ENCODE peak calls at places on chromosomes 2 and 18, in ten cellular contexts. One of them, this sample, is unnamed.

GRCh38 chr2:224162122-224162521 is 123.0 kb upstream of the SERPINE2 start:
- DNase-seq in NCI-H748 treated with DMSO at 0.1 percent for 48 hours: no peak
- DNase-seq in Caki2: no peak
- DNase-seq in head of caudate nucleus: no peak
- DNase-seq in neural crest cell: no peak
- DNase-seq in upper lobe of right lung: no peak
- DNase-seq in hepatic stellate cell: peak
- DNase-seq in foreskin melanocyte: no peak
- DNase-seq in stimulated activated CD8-positive, alpha-beta memory T cell treated with anti-CD3 and anti-CD28 coated beads, Interleukin-15, amount 100 ng/mL, for 4 hours: no peak
- DNase-seq in NCI-H82: no peak
- DNase-seq in this sample: no peak

GRCh38 chr2:240478346-240479110 is 43.1 kb downstream of the GPC1 start:
- DNase-seq in NCI-H748 treated with DMSO at 0.1 percent for 48 hours: no peak
- DNase-seq in Caki2: no peak
- DNase-seq in head of caudate nucleus: no peak
- DNase-seq in neural crest cell: no peak
- DNase-seq in upper lobe of right lung: peak
- DNase-seq in hepatic stellate cell: no peak
- DNase-seq in foreskin melanocyte: no peak
- DNase-seq in stimulated activated CD8-positive, alpha-beta memory T cell treated with anti-CD3 and anti-CD28 coated beads, Interleukin-15, amount 100 ng/mL, for 4 hours: no peak
- DNase-seq in NCI-H82: no peak
- DNase-seq in this sample: no peak

GRCh38 chr2:228273159-228273558 is 91.7 kb upstream of the SPHKAP start:
- DNase-seq in NCI-H748 treated with DMSO at 0.1 percent for 48 hours: no peak
- DNase-seq in Caki2: no peak
- DNase-seq in head of caudate nucleus: no peak
- DNase-seq in neural crest cell: no peak
- DNase-seq in upper lobe of right lung: no peak
- DNase-seq in hepatic stellate cell: no peak
- DNase-seq in foreskin melanocyte: no peak
- DNase-seq in stimulated activated CD8-positive, alpha-beta memory T cell treated with anti-CD3 and anti-CD28 coated beads, Interleukin-15, amount 100 ng/mL, for 4 hours: no peak
- DNase-seq in NCI-H82: no peak
- DNase-seq in this sample: no peak

GRCh38 chr2:16226942-16227664 is 286.8 kb downstream of the MYCN start:
- DNase-seq in NCI-H748 treated with DMSO at 0.1 percent for 48 hours: no peak
- DNase-seq in Caki2: no peak
- DNase-seq in head of caudate nucleus: peak
- DNase-seq in neural crest cell: no peak
- DNase-seq in upper lobe of right lung: peak
- DNase-seq in hepatic stellate cell: no peak
- DNase-seq in foreskin melanocyte: no peak
- DNase-seq in stimulated activated CD8-positive, alpha-beta memory T cell treated with anti-CD3 and anti-CD28 coated beads, Interleukin-15, amount 100 ng/mL, for 4 hours: no peak
- DNase-seq in NCI-H82: peak
- DNase-seq in this sample: no peak

GRCh38 chr2:172246649-172247048 is 143.9 kb upstream of the DLX2 start:
- DNase-seq in NCI-H748 treated with DMSO at 0.1 percent for 48 hours: no peak
- DNase-seq in Caki2: peak
- DNase-seq in head of caudate nucleus: no peak
- DNase-seq in neural crest cell: no peak
- DNase-seq in upper lobe of right lung: no peak
- DNase-seq in hepatic stellate cell: no peak
- DNase-seq in foreskin melanocyte: no peak
- DNase-seq in stimulated activated CD8-positive, alpha-beta memory T cell treated with anti-CD3 and anti-CD28 coated beads, Interleukin-15, amount 100 ng/mL, for 4 hours: no peak
- DNase-seq in NCI-H82: peak
- DNase-seq in this sample: peak

GRCh38 chr2:202158796-202159195 is 79.6 kb downstream of the SUMO1 start:
- DNase-seq in NCI-H748 treated with DMSO at 0.1 percent for 48 hours: peak
- DNase-seq in Caki2: no peak
- DNase-seq in head of caudate nucleus: no peak
- DNase-seq in neural crest cell: no peak
- DNase-seq in upper lobe of right lung: no peak
- DNase-seq in hepatic stellate cell: no peak
- DNase-seq in foreskin melanocyte: no peak
- DNase-seq in stimulated activated CD8-positive, alpha-beta memory T cell treated with anti-CD3 and anti-CD28 coated beads, Interleukin-15, amount 100 ng/mL, for 4 hours: no peak
- DNase-seq in NCI-H82: peak
- DNase-seq in this sample: peak

GRCh38 chr2:120847700-120848321 is 112.1 kb downstream of the GLI2 start:
- DNase-seq in NCI-H748 treated with DMSO at 0.1 percent for 48 hours: peak
- DNase-seq in Caki2: no peak
- DNase-seq in head of caudate nucleus: peak
- DNase-seq in neural crest cell: no peak
- DNase-seq in upper lobe of right lung: peak
- DNase-seq in hepatic stellate cell: no peak
- DNase-seq in foreskin melanocyte: no peak
- DNase-seq in stimulated activated CD8-positive, alpha-beta memory T cell treated with anti-CD3 and anti-CD28 coated beads, Interleukin-15, amount 100 ng/mL, for 4 hours: no peak
- DNase-seq in NCI-H82: peak
- DNase-seq in this sample: no peak

GRCh38 chr18:26480897-26481795 is 67.2 kb downstream of the KCTD1 start:
- DNase-seq in NCI-H748 treated with DMSO at 0.1 percent for 48 hours: no peak
- DNase-seq in Caki2: peak
- DNase-seq in head of caudate nucleus: no peak
- DNase-seq in neural crest cell: no peak
- DNase-seq in upper lobe of right lung: no peak
- DNase-seq in hepatic stellate cell: peak
- DNase-seq in foreskin melanocyte: peak
- DNase-seq in stimulated activated CD8-positive, alpha-beta memory T cell treated with anti-CD3 and anti-CD28 coated beads, Interleukin-15, amount 100 ng/mL, for 4 hours: no peak
- DNase-seq in NCI-H82: no peak
- DNase-seq in this sample: peak

GRCh38 chr2:70904371-70905216 is 31.1 kb upstream of the ATP6V1B1 start:
- DNase-seq in NCI-H748 treated with DMSO at 0.1 percent for 48 hours: no peak
- DNase-seq in Caki2: no peak
- DNase-seq in head of caudate nucleus: no peak
- DNase-seq in neural crest cell: no peak
- DNase-seq in upper lobe of right lung: no peak
- DNase-seq in hepatic stellate cell: no peak
- DNase-seq in foreskin melanocyte: no peak
- DNase-seq in stimulated activated CD8-positive, alpha-beta memory T cell treated with anti-CD3 and anti-CD28 coated beads, Interleukin-15, amount 100 ng/mL, for 4 hours: no peak
- DNase-seq in NCI-H82: no peak
- DNase-seq in this sample: no peak

GRCh38 chr2:8543412-8544167 is 138.3 kb upstream of the ID2 start:
- DNase-seq in NCI-H748 treated with DMSO at 0.1 percent for 48 hours: no peak
- DNase-seq in Caki2: no peak
- DNase-seq in head of caudate nucleus: no peak
- DNase-seq in neural crest cell: no peak
- DNase-seq in upper lobe of right lung: peak
- DNase-seq in hepatic stellate cell: peak
- DNase-seq in foreskin melanocyte: peak
- DNase-seq in stimulated activated CD8-positive, alpha-beta memory T cell treated with anti-CD3 and anti-CD28 coated beads, Interleukin-15, amount 100 ng/mL, for 4 hours: no peak
- DNase-seq in NCI-H82: no peak
- DNase-seq in this sample: peak

GRCh38 chr2:109435866-109436634 is 177.7 kb downstream of the SEPTIN10 start:
- DNase-seq in NCI-H748 treated with DMSO at 0.1 percent for 48 hours: no peak
- DNase-seq in Caki2: no peak
- DNase-seq in head of caudate nucleus: no peak
- DNase-seq in neural crest cell: no peak
- DNase-seq in upper lobe of right lung: peak
- DNase-seq in hepatic stellate cell: peak
- DNase-seq in foreskin melanocyte: peak
- DNase-seq in stimulated activated CD8-positive, alpha-beta memory T cell treated with anti-CD3 and anti-CD28 coated beads, Interleukin-15, amount 100 ng/mL, for 4 hours: no peak
- DNase-seq in NCI-H82: no peak
- DNase-seq in this sample: no peak

GRCh38 chr2:119841550-119841949 is 81.8 kb downstream of the PTPN4 start:
- DNase-seq in NCI-H748 treated with DMSO at 0.1 percent for 48 hours: no peak
- DNase-seq in Caki2: no peak
- DNase-seq in head of caudate nucleus: no peak
- DNase-seq in neural crest cell: no peak
- DNase-seq in upper lobe of right lung: no peak
- DNase-seq in hepatic stellate cell: no peak
- DNase-seq in foreskin melanocyte: no peak
- DNase-seq in stimulated activated CD8-positive, alpha-beta memory T cell treated with anti-CD3 and anti-CD28 coated beads, Interleukin-15, amount 100 ng/mL, for 4 hours: no peak
- DNase-seq in NCI-H82: no peak
- DNase-seq in this sample: no peak

GRCh38 chr2:220708366-220708765 is 863.7 kb downstream of the EPHA4 start:
- DNase-seq in NCI-H748 treated with DMSO at 0.1 percent for 48 hours: no peak
- DNase-seq in Caki2: no peak
- DNase-seq in head of caudate nucleus: no peak
- DNase-seq in neural crest cell: no peak
- DNase-seq in upper lobe of right lung: no peak
- DNase-seq in hepatic stellate cell: peak
- DNase-seq in foreskin melanocyte: no peak
- DNase-seq in stimulated activated CD8-positive, alpha-beta memory T cell treated with anti-CD3 and anti-CD28 coated beads, Interleukin-15, amount 100 ng/mL, for 4 hours: no peak
- DNase-seq in NCI-H82: no peak
- DNase-seq in this sample: no peak

GRCh38 chr2:239942090-239942489 is 83.1 kb downstream of the NDUFA10 start:
- DNase-seq in NCI-H748 treated with DMSO at 0.1 percent for 48 hours: no peak
- DNase-seq in Caki2: no peak
- DNase-seq in head of caudate nucleus: no peak
- DNase-seq in neural crest cell: no peak
- DNase-seq in upper lobe of right lung: peak
- DNase-seq in hepatic stellate cell: no peak
- DNase-seq in foreskin melanocyte: no peak
- DNase-seq in stimulated activated CD8-positive, alpha-beta memory T cell treated with anti-CD3 and anti-CD28 coated beads, Interleukin-15, amount 100 ng/mL, for 4 hours: no peak
- DNase-seq in NCI-H82: no peak
- DNase-seq in this sample: no peak

GRCh38 chr2:23689131-23689700 is 237.7 kb downstream of the ATAD2B start:
- DNase-seq in NCI-H748 treated with DMSO at 0.1 percent for 48 hours: no peak
- DNase-seq in Caki2: no peak
- DNase-seq in head of caudate nucleus: no peak
- DNase-seq in neural crest cell: no peak
- DNase-seq in upper lobe of right lung: no peak
- DNase-seq in hepatic stellate cell: no peak
- DNase-seq in foreskin melanocyte: no peak
- DNase-seq in stimulated activated CD8-positive, alpha-beta memory T cell treated with anti-CD3 and anti-CD28 coated beads, Interleukin-15, amount 100 ng/mL, for 4 hours: no peak
- DNase-seq in NCI-H82: no peak
- DNase-seq in this sample: no peak

GRCh38 chr18:3758531-3758930 is 308.6 kb downstream of the TGIF1 start:
- DNase-seq in NCI-H748 treated with DMSO at 0.1 percent for 48 hours: no peak
- DNase-seq in Caki2: peak
- DNase-seq in head of caudate nucleus: no peak
- DNase-seq in neural crest cell: no peak
- DNase-seq in upper lobe of right lung: no peak
- DNase-seq in hepatic stellate cell: no peak
- DNase-seq in foreskin melanocyte: peak
- DNase-seq in stimulated activated CD8-positive, alpha-beta memory T cell treated with anti-CD3 and anti-CD28 coated beads, Interleukin-15, amount 100 ng/mL, for 4 hours: no peak
- DNase-seq in NCI-H82: no peak
- DNase-seq in this sample: peak

GRCh38 chr2:129849559-129850160 is 129.8 kb upstream of the RAB6C start:
- DNase-seq in NCI-H748 treated with DMSO at 0.1 percent for 48 hours: peak
- DNase-seq in Caki2: peak
- DNase-seq in head of caudate nucleus: no peak
- DNase-seq in neural crest cell: no peak
- DNase-seq in upper lobe of right lung: no peak
- DNase-seq in hepatic stellate cell: peak
- DNase-seq in foreskin melanocyte: peak
- DNase-seq in stimulated activated CD8-positive, alpha-beta memory T cell treated with anti-CD3 and anti-CD28 coated beads, Interleukin-15, amount 100 ng/mL, for 4 hours: no peak
- DNase-seq in NCI-H82: peak
- DNase-seq in this sample: peak

GRCh38 chr2:126889071-126889470 is 9.6 kb upstream of the TEX51 start:
- DNase-seq in NCI-H748 treated with DMSO at 0.1 percent for 48 hours: no peak
- DNase-seq in Caki2: no peak
- DNase-seq in head of caudate nucleus: no peak
- DNase-seq in neural crest cell: no peak
- DNase-seq in upper lobe of right lung: peak
- DNase-seq in hepatic stellate cell: no peak
- DNase-seq in foreskin melanocyte: no peak
- DNase-seq in stimulated activated CD8-positive, alpha-beta memory T cell treated with anti-CD3 and anti-CD28 coated beads, Interleukin-15, amount 100 ng/mL, for 4 hours: no peak
- DNase-seq in NCI-H82: no peak
- DNase-seq in this sample: no peak

GRCh38 chr18:60413944-60414547 is 41.5 kb upstream of the MC4R start:
- DNase-seq in NCI-H748 treated with DMSO at 0.1 percent for 48 hours: no peak
- DNase-seq in Caki2: no peak
- DNase-seq in head of caudate nucleus: no peak
- DNase-seq in neural crest cell: no peak
- DNase-seq in upper lobe of right lung: no peak
- DNase-seq in hepatic stellate cell: no peak
- DNase-seq in foreskin melanocyte: no peak
- DNase-seq in stimulated activated CD8-positive, alpha-beta memory T cell treated with anti-CD3 and anti-CD28 coated beads, Interleukin-15, amount 100 ng/mL, for 4 hours: no peak
- DNase-seq in NCI-H82: peak
- DNase-seq in this sample: no peak

GRCh38 chr2:179561702-179562101 is 297.1 kb upstream of the SESTD1 start:
- DNase-seq in NCI-H748 treated with DMSO at 0.1 percent for 48 hours: peak
- DNase-seq in Caki2: no peak
- DNase-seq in head of caudate nucleus: no peak
- DNase-seq in neural crest cell: no peak
- DNase-seq in upper lobe of right lung: no peak
- DNase-seq in hepatic stellate cell: no peak
- DNase-seq in foreskin melanocyte: no peak
- DNase-seq in stimulated activated CD8-positive, alpha-beta memory T cell treated with anti-CD3 and anti-CD28 coated beads, Interleukin-15, amount 100 ng/mL, for 4 hours: no peak
- DNase-seq in NCI-H82: no peak
- DNase-seq in this sample: no peak

GRCh38 chr2:178298785-178299212 is 104.5 kb downstream of the OSBPL6 start:
- DNase-seq in NCI-H748 treated with DMSO at 0.1 percent for 48 hours: no peak
- DNase-seq in Caki2: no peak
- DNase-seq in head of caudate nucleus: no peak
- DNase-seq in neural crest cell: no peak
- DNase-seq in upper lobe of right lung: no peak
- DNase-seq in hepatic stellate cell: no peak
- DNase-seq in foreskin melanocyte: no peak
- DNase-seq in stimulated activated CD8-positive, alpha-beta memory T cell treated with anti-CD3 and anti-CD28 coated beads, Interleukin-15, amount 100 ng/mL, for 4 hours: no peak
- DNase-seq in NCI-H82: no peak
- DNase-seq in this sample: no peak

GRCh38 chr2:43803113-43803512 is 29.3 kb downstream of the DYNC2LI1 start:
- DNase-seq in NCI-H748 treated with DMSO at 0.1 percent for 48 hours: no peak
- DNase-seq in Caki2: no peak
- DNase-seq in head of caudate nucleus: no peak
- DNase-seq in neural crest cell: no peak
- DNase-seq in upper lobe of right lung: no peak
- DNase-seq in hepatic stellate cell: no peak
- DNase-seq in foreskin melanocyte: no peak
- DNase-seq in stimulated activated CD8-positive, alpha-beta memory T cell treated with anti-CD3 and anti-CD28 coated beads, Interleukin-15, amount 100 ng/mL, for 4 hours: no peak
- DNase-seq in NCI-H82: no peak
- DNase-seq in this sample: no peak

GRCh38 chr18:58195278-58195721 is 151.3 kb downstream of the NEDD4L start:
- DNase-seq in NCI-H748 treated with DMSO at 0.1 percent for 48 hours: peak
- DNase-seq in Caki2: no peak
- DNase-seq in head of caudate nucleus: peak
- DNase-seq in neural crest cell: no peak
- DNase-seq in upper lobe of right lung: peak
- DNase-seq in hepatic stellate cell: no peak
- DNase-seq in foreskin melanocyte: no peak
- DNase-seq in stimulated activated CD8-positive, alpha-beta memory T cell treated with anti-CD3 and anti-CD28 coated beads, Interleukin-15, amount 100 ng/mL, for 4 hours: no peak
- DNase-seq in NCI-H82: no peak
- DNase-seq in this sample: peak

GRCh38 chr2:85326946-85327756 is 638 bp downstream of the TGOLN2 start:
- DNase-seq in NCI-H748 treated with DMSO at 0.1 percent for 48 hours: no peak
- DNase-seq in Caki2: peak
- DNase-seq in head of caudate nucleus: no peak
- DNase-seq in neural crest cell: peak
- DNase-seq in upper lobe of right lung: peak
- DNase-seq in hepatic stellate cell: no peak
- DNase-seq in foreskin melanocyte: peak
- DNase-seq in stimulated activated CD8-positive, alpha-beta memory T cell treated with anti-CD3 and anti-CD28 coated beads, Interleukin-15, amount 100 ng/mL, for 4 hours: no peak
- DNase-seq in NCI-H82: peak
- DNase-seq in this sample: peak

GRCh38 chr2:88331239-88331638 is 121.3 kb downstream of the FOXI3 start:
- DNase-seq in NCI-H748 treated with DMSO at 0.1 percent for 48 hours: no peak
- DNase-seq in Caki2: no peak
- DNase-seq in head of caudate nucleus: no peak
- DNase-seq in neural crest cell: no peak
- DNase-seq in upper lobe of right lung: no peak
- DNase-seq in hepatic stellate cell: no peak
- DNase-seq in foreskin melanocyte: no peak
- DNase-seq in stimulated activated CD8-positive, alpha-beta memory T cell treated with anti-CD3 and anti-CD28 coated beads, Interleukin-15, amount 100 ng/mL, for 4 hours: no peak
- DNase-seq in NCI-H82: peak
- DNase-seq in this sample: no peak

GRCh38 chr2:65436825-65437221 is 4.4 kb upstream of the SPRED2 start:
- DNase-seq in NCI-H748 treated with DMSO at 0.1 percent for 48 hours: no peak
- DNase-seq in Caki2: no peak
- DNase-seq in head of caudate nucleus: no peak
- DNase-seq in neural crest cell: no peak
- DNase-seq in upper lobe of right lung: no peak
- DNase-seq in hepatic stellate cell: no peak
- DNase-seq in foreskin melanocyte: no peak
- DNase-seq in stimulated activated CD8-positive, alpha-beta memory T cell treated with anti-CD3 and anti-CD28 coated beads, Interleukin-15, amount 100 ng/mL, for 4 hours: no peak
- DNase-seq in NCI-H82: peak
- DNase-seq in this sample: no peak

GRCh38 chr2:31266804-31267203 is 32.9 kb downstream of the EHD3 start:
- DNase-seq in NCI-H748 treated with DMSO at 0.1 percent for 48 hours: no peak
- DNase-seq in Caki2: no peak
- DNase-seq in head of caudate nucleus: no peak
- DNase-seq in neural crest cell: no peak
- DNase-seq in upper lobe of right lung: no peak
- DNase-seq in hepatic stellate cell: no peak
- DNase-seq in foreskin melanocyte: no peak
- DNase-seq in stimulated activated CD8-positive, alpha-beta memory T cell treated with anti-CD3 and anti-CD28 coated beads, Interleukin-15, amount 100 ng/mL, for 4 hours: no peak
- DNase-seq in NCI-H82: peak
- DNase-seq in this sample: no peak

GRCh38 chr2:48283870-48284269 is 246.1 kb upstream of the STON1 start:
- DNase-seq in NCI-H748 treated with DMSO at 0.1 percent for 48 hours: no peak
- DNase-seq in Caki2: no peak
- DNase-seq in head of caudate nucleus: no peak
- DNase-seq in neural crest cell: no peak
- DNase-seq in upper lobe of right lung: no peak
- DNase-seq in hepatic stellate cell: no peak
- DNase-seq in foreskin melanocyte: no peak
- DNase-seq in stimulated activated CD8-positive, alpha-beta memory T cell treated with anti-CD3 and anti-CD28 coated beads, Interleukin-15, amount 100 ng/mL, for 4 hours: no peak
- DNase-seq in NCI-H82: no peak
- DNase-seq in this sample: no peak

This sample was measured in SW480.